ENCODE peak calls at places on chromosomes 11 and 22, in four cellular contexts. G, B, P and U are unnamed samples.
A peak's percentile ranks its signal among the peaks of the same experiment; 100 is the strongest.

GRCh38 chr11:75715688-75716087 is 1.9 kb upstream of the MOGAT2 start:
- DNase-seq in P (no peak), G (no peak), B (no peak), U (no peak)

GRCh38 chr11:121106812-121107211 is 5.8 kb downstream of the TECTA start:
- DNase-seq in P (no peak), B (no peak), G (no peak), U (no peak)

GRCh38 chr11:93517611-93518010 is 25.6 kb downstream of the SMCO4 start:
- DNase-seq in B (no peak), P (no peak), G (no peak), U (no peak)

GRCh38 chr22:33896801-33897620 is 23.3 kb downstream of the LARGE1 start:
- DNase-seq in P (peak; percentile 32), G (no peak), B (no peak), U (no peak)

GRCh38 chr11:92211576-92212167 is 12.9 kb upstream of the FAT3 start:
- DNase-seq in G (no peak), B (no peak), P (peak; percentile 55), U (no peak)

GRCh38 chr11:116777056-116777455 is 4.3 kb upstream of the BUD13 start:
- DNase-seq in G (no peak), B (no peak), P (no peak), U (no peak)

GRCh38 chr11:18105086-18105801 is 638 bp downstream of the SAAL1 start:
- DNase-seq in B (no peak), G (no peak), P (no peak), U (no peak)

GRCh38 chr11:109374032-109374431 is 48.0 kb upstream of the C11orf87 start:
- DNase-seq in B (no peak), G (no peak), P (no peak), U (no peak)

GRCh38 chr11:2098691-2099522 is 40.3 kb downstream of the IGF2 start:
- DNase-seq in P (no peak), B (no peak), G (no peak), U (no peak)

GRCh38 chr11:67983916-67984315 is 20.0 kb downstream of the UNC93B1 start:
- DNase-seq in G (no peak), B (no peak), P (peak; percentile 46), U (no peak)

GRCh38 chr11:12767022-12767421 is 92.8 kb downstream of the TEAD1 start:
- DNase-seq in P (no peak), G (no peak), B (no peak), U (no peak)

GRCh38 chr11:79388201-79388600 is 52.6 kb downstream of the TENM4 start:
- DNase-seq in G (no peak), B (no peak), P (no peak), U (no peak)

GRCh38 chr22:33477131-33478111 is 419.2 kb upstream of the SYN3 start:
- DNase-seq in G (no peak), P (no peak), B (no peak), U (no peak)

GRCh38 chr11:17286332-17286731 is 9.8 kb downstream of the NUCB2 start:
- DNase-seq in P (no peak), G (no peak), B (no peak), U (no peak)

GRCh38 chr11:69203901-69204245 is 48.1 kb downstream of the SMIM38 start:
- DNase-seq in P (no peak), B (no peak), G (no peak), U (no peak)

GRCh38 chr11:76073716-76074115 is 132.6 kb downstream of the WNT11 start:
- DNase-seq in G (no peak), B (no peak), P (peak; percentile 16), U (no peak)

GRCh38 chr11:72037554-72038311 is 39.0 kb downstream of the IL18BP start:
- DNase-seq in B (no peak), P (no peak), G (no peak), U (no peak)

GRCh38 chr22:28983190-28983589 is 78.4 kb downstream of the C22orf31 start:
- DNase-seq in G (no peak), P (no peak), B (no peak), U (no peak)

DNA sequence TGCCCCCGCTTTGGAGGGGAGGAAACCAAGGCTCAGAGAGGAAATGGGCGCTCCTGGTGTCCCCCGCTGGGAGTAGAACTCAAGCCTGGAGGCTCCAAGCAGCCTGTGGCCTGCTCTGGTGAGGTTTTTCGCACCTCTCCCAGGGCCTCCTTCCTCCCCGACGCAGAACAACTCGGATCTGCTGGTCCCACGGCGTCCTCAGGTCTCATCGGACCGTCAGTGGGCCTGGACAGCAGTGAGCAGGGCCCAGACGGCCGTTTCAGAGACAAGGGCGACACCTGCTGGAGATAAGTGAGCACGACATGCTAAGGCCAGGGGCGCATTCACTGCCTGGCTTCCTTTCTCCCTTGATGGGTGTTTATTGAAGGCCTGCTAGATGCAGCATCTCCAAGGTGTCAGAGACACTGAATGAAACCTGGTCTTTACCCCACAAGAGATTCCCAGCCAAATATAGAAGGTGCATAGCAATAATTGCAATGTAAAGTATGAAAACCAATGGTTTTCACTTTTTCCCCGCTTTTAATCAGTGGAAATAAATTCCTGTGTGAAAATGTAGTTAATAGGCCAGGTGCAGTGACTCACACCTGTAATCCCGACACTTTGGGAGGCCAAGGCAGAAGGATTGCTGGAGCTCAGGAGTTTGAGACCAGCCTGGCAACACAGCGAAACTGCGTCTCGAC is 26.9 kb upstream of the CD82 start:
- DNase-seq in B (peak; percentile 85), P (peak; percentile 90), G (peak; percentile 52), U (no peak)
- TF ChIP-seq REST in B (no peak), P (peak; percentile 24), G (no peak), U (no peak)

GRCh38 chr11:70394211-70394950 is 3.9 kb upstream of the CTTN start:
- DNase-seq in B (no peak), G (no peak), P (no peak), U (no peak)

GRCh38 chr11:70399681-70400112 is 1.4 kb downstream of the CTTN start:
- DNase-seq in B (peak; percentile 44), P (peak; percentile 65), G (peak; percentile 87), U (no peak)

GRCh38 chr11:70397983-70398833 is at the start of gene CTTN:
- DNase-seq in P (peak; percentile 99), G (peak; percentile 71), B (peak; percentile 96), U (peak; percentile 24)

GRCh38 chr11:70398834-70399680 is 728 bp downstream of the CTTN start:
- DNase-seq in B (no peak), P (peak; percentile 53), G (no peak), U (no peak)

DNA sequence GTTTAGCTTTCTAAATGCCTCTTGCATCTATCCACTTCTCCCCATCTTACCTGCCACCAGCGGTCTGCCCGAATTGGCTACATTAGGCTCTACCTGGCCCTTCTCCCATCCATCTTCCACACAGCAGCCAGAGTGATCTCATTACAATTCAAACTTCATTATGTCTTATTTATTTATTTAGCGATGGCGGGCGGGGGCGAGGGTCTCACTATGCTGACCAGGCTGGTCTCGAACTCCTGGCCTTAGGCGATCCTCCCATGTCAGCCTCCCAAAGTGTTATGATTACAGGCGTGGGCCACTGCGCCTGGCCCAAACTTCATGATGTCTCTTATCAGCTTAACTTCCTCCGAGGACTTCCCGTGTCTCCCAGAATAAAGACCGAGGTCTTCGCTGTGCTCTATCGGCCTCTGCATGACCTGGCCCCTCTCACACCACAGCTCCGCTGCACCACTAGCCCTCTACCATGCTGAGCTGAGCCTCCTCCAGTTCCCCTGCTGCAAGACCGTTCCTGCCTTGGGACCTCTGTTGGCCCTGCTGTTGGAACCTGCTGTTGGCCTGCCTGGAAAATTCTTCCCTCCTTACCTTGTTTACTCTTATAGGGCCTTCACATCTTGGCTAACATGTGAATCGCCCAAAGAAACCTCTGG is 870 bp upstream of the CTTN start:
- DNase-seq in P (peak; percentile 57), B (no peak), G (peak; percentile 13), U (no peak)
- TF ChIP-seq JUND in P (no peak), B (peak; percentile 51), G (no peak), U (no peak)

GRCh38 chr11:65425105-65425970 is 2.7 kb downstream of the NEAT1 start:
- DNase-seq in P (no peak), G (peak; percentile 42), B (no peak), U (no peak)
- TF ChIP-seq REST in P (peak; percentile 55), G (no peak), B (no peak), U (no peak)

GRCh38 chr22:24155597-24156145 is 25.6 kb upstream of the SUSD2 start:
- DNase-seq in P (peak; percentile 85), G (no peak), B (peak; percentile 11), U (no peak)
- TF ChIP-seq JUND in P (no peak), G (no peak), B (no peak), U (no peak)

GRCh38 chr11:63991558-63991957 is 5.3 kb downstream of the OTUB1 start:
- DNase-seq in P (no peak), B (no peak), G (no peak), U (no peak)
- TF ChIP-seq REST in P (peak; percentile 62), B (no peak), G (no peak), U (peak; percentile 34)

GRCh38 chr11:65868076-65868667 is 4.4 kb downstream of the EFEMP2 start:
- DNase-seq in P (peak; percentile 73), B (no peak), G (no peak), U (no peak)

GRCh38 chr11:65868907-65869306 is 3.7 kb downstream of the EFEMP2 start:
- DNase-seq in B (no peak), G (no peak), P (no peak), U (no peak)

GRCh38 chr11:65865550-65866172 is 5.4 kb downstream of the MUS81 start:
- DNase-seq in G (no peak), B (no peak), P (no peak), U (no peak)

GRCh38 chr11:65866524-65867283 is 5.9 kb downstream of the EFEMP2 start:
- DNase-seq in G (no peak), P (no peak), B (no peak), U (no peak)

GRCh38 chr11:65867284-65868071 is 5.1 kb downstream of the EFEMP2 start:
- DNase-seq in G (no peak), B (no peak), P (peak; percentile 73), U (no peak)
- TF ChIP-seq JUND in G (no peak), B (no peak), P (no peak), U (no peak)

GRCh38 chr11:64947202-64947814 is 11.6 kb upstream of the GPHA2 start:
- DNase-seq in G (no peak), P (no peak), B (peak; percentile 33), U (no peak)
- TF ChIP-seq REST in G (no peak), P (no peak), B (no peak), U (no peak)